ENCODE peak calls at places on chromosomes 1 and 21, in five cellular contexts. A, S, H, K and T are unnamed samples.

GRCh38 chr1:63877816-63878215 is 104.0 kb downstream of the ROR1 start:
- DNase-seq in A (no peak), S (no peak), H (peak; percentile 53), K (no peak), T (peak; percentile 59)

GRCh38 chr1:6207075-6207885 is 1.4 kb downstream of the RNF207 start:
- DNase-seq in A (no peak), S (no peak), H (no peak), K (no peak), T (no peak)

GRCh38 chr21:38229260-38229877 is 27.4 kb upstream of the KCNJ15 start:
- DNase-seq in A (no peak), S (no peak), H (no peak), K (no peak), T (no peak)

GRCh38 chr1:176199707-176200106 is 7.4 kb downstream of the COP1 start:
- DNase-seq in A (no peak), S (no peak), H (no peak), K (no peak), T (no peak)

GRCh38 chr1:117821782-117822447 is 107.5 kb downstream of the GDAP2 start:
- DNase-seq in A (no peak), S (peak; percentile 59), H (peak; percentile 97), K (no peak), T (peak; percentile 92)

GRCh38 chr1:6178751-6179563 is 1.2 kb downstream of the CHD5 start:
- DNase-seq in A (no peak), S (no peak), H (no peak), K (no peak), T (no peak)

GRCh38 chr1:159172599-159173291 is 1.3 kb downstream of the CADM3 start:
- DNase-seq in A (peak; percentile 32), S (no peak), H (no peak), K (peak; percentile 18), T (no peak)

GRCh38 chr1:234955107-234955731 is 173.4 kb downstream of the TOMM20 start:
- DNase-seq in A (peak; percentile 76), S (peak; percentile 72), H (no peak), K (no peak), T (no peak)

GRCh38 chr1:40754201-40754600 is 29.4 kb upstream of the KCNQ4 start:
- DNase-seq in A (no peak), S (no peak), H (no peak), K (no peak), T (no peak)

GRCh38 chr1:29197590-29197924 is 15.9 kb upstream of the SRSF4 start:
- DNase-seq in A (no peak), S (no peak), H (peak; percentile 47), K (no peak), T (peak; percentile 45)

GRCh38 chr21:46151989-46152938 is 3.1 kb downstream of the FTCD start:
- DNase-seq in A (peak; percentile 14), S (peak; percentile 12), H (no peak), K (no peak), T (no peak)

GRCh38 chr21:21624674-21625073 is 626.5 kb downstream of the NCAM2 start:
- DNase-seq in A (no peak), S (no peak), H (no peak), K (no peak), T (peak; percentile 60)

GRCh38 chr1:78427506-78427905 is 63.3 kb upstream of the PTGFR start:
- DNase-seq in A (no peak), S (no peak), H (no peak), K (no peak), T (no peak)

GRCh38 chr1:43510621-43511020 is 20.1 kb upstream of the PTPRF start:
- DNase-seq in A (no peak), S (no peak), H (no peak), K (no peak), T (no peak)

GRCh38 chr1:50350421-50350820 is 72.8 kb downstream of the DMRTA2 start:
- DNase-seq in A (no peak), S (no peak), H (no peak), K (no peak), T (no peak)

GRCh38 chr1:110504221-110504620 is 14.8 kb downstream of the KCNA10 start:
- DNase-seq in A (no peak), S (no peak), H (no peak), K (no peak), T (no peak)

GRCh38 chr1:183291802-183292515 is 105.9 kb downstream of the LAMC2 start:
- DNase-seq in A (no peak), S (no peak), H (peak; percentile 22), K (no peak), T (peak; percentile 27)

GRCh38 chr1:98044071-98044697 is 123.3 kb upstream of the DPYD start:
- DNase-seq in A (no peak), S (no peak), H (no peak), K (no peak), T (no peak)

GRCh38 chr1:41784516-41785279 is 134.0 kb downstream of the HIVEP3 start:
- DNase-seq in A (no peak), S (no peak), H (no peak), K (no peak), T (no peak)

GRCh38 chr1:208207388-208208131 is 36.6 kb downstream of the PLXNA2 start:
- DNase-seq in A (peak; percentile 69), S (peak; percentile 75), H (peak; percentile 98), K (no peak), T (peak; percentile 91)

GRCh38 chr1:172286629-172287076 is 133.8 kb upstream of the C1orf105 start:
- DNase-seq in A (peak; percentile 61), S (peak; percentile 40), H (peak; percentile 84), K (peak; percentile 13), T (peak; percentile 95)

GRCh38 chr1:197200468-197200899 is 54.0 kb upstream of the ASPM start:
- DNase-seq in A (peak; percentile 38), S (no peak), H (no peak), K (no peak), T (peak; percentile 12)

GRCh38 chr1:78645728-78646127 is 3.9 kb upstream of the IFI44 start:
- DNase-seq in A (no peak), S (no peak), H (no peak), K (no peak), T (no peak)

GRCh38 chr1:40635763-40636500 is 29.6 kb downstream of the RIMS3 start:
- DNase-seq in A (no peak), S (no peak), H (no peak), K (no peak), T (no peak)

GRCh38 chr1:28193701-28194161 is 17.2 kb upstream of the PTAFR start:
- DNase-seq in A (no peak), S (no peak), H (no peak), K (no peak), T (no peak)

GRCh38 chr1:223001653-223002634 is 141.1 kb downstream of the TLR5 start:
- DNase-seq in A (no peak), S (no peak), H (no peak), K (no peak), T (no peak)
- TF ChIP-seq CTCF in A (no peak), S (no peak), H (peak; percentile 75), K (no peak), T (peak; percentile 65)

GRCh38 chr21:44838038-44838895 is 20.4 kb upstream of the SUMO3 start:
- DNase-seq in A (no peak), S (no peak), H (no peak), K (no peak), T (no peak)

GRCh38 chr21:44837537-44837936 is 19.7 kb upstream of the SUMO3 start:
- DNase-seq in A (no peak), S (no peak), H (no peak), K (no peak), T (no peak)

GRCh38 chr21:44836349-44836665 is 18.4 kb upstream of the SUMO3 start:
- DNase-seq in A (no peak), S (no peak), H (no peak), K (no peak), T (no peak)

GRCh38 chr21:44835647-44835973 is 17.7 kb upstream of the SUMO3 start:
- DNase-seq in A (no peak), S (no peak), H (no peak), K (no peak), T (no peak)

DNA sequence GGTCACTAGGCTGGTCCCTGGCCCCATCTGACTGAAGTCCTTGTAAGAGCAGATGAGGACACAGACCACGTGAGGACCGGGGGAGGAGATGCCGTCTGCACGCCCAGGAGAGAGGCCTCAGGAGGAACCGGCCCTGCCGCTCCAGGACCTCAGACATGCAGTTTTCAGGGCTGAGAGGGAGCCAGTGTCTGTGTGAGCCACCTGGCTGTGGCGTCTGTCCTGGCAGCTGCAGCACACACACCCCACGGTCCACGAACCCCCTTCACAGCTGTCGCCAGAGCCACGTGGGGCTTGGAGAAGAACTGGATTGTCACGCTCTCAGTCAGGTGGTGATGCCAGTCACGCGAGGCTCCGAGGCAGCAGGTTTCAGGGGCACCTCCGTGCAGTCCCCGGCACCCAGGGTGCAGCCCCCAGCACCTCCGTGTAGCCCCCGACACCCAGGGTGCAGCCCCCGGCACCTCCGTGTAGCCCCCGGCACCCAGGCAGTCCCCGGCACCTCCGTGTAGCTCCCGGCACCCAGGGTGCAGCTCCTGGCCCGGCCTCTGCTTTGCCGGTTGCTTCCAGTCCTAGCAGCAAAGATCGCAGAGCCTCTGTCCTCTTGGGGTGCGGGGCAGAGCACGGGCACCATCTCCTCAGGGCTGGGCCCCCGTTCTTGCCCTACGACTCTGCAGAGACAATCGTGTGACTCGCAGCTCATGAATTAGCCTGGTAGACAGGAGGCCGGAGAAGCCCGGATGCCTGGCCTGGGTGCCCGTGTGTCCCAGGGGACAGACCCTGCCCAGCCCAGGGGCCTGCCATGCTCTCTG is 19.0 kb upstream of the SUMO3 start:
- DNase-seq in A (no peak), S (no peak), H (no peak), K (no peak), T (peak; percentile 25)
- TF ChIP-seq CTCF in A (no peak), S (no peak), H (no peak), K (no peak), T (no peak)

DNA sequence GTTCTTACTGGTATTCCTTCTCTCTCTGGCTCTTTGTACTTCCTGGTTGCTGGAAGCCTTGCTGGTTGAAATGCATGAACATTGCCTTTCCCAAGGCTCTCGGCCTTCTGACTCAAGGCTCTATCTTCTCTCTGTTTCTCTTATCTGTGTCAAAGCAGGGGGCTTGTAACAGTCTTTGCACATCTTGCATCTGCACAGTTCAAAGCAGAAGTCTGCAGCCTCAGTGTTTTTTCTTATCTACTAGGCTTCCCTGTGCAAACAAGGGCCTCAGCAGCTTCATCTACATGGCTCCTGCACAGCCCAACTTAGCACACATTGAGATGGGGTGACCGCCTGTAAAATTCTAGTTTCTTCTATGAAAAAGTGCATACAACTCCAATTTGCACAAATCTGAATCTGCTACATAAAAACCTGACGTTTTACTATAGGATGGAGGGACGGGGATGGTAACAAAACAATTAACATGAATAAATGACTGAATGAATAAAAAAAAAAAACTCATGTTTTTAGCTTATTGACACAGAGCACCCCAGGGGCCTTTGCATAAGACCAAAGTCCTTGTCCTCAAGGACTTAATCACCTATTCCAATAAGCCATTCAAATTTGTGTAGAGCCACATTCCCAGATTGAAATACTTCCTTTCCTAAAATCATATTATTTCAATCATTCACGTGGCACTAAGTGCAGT is 458.3 kb downstream of the LMO4 start:
- DNase-seq in A (no peak), S (no peak), H (no peak), K (no peak), T (no peak)
- TF ChIP-seq CTCF in A (no peak), S (no peak), H (no peak), K (no peak), T (no peak)

GRCh38 chr21:36663033-36663855 is 35.7 kb upstream of the SIM2 start:
- DNase-seq in A (no peak), S (no peak), H (no peak), K (no peak), T (peak; percentile 2)

GRCh38 chr21:36664678-36665022 is 34.3 kb upstream of the SIM2 start:
- DNase-seq in A (no peak), S (no peak), H (no peak), K (no peak), T (no peak)

GRCh38 chr21:36657999-36658398 is 40.9 kb upstream of the SIM2 start:
- DNase-seq in A (no peak), S (no peak), H (no peak), K (no peak), T (no peak)

GRCh38 chr21:36658926-36659325 is 40.0 kb upstream of the SIM2 start:
- DNase-seq in A (no peak), S (no peak), H (no peak), K (no peak), T (no peak)

GRCh38 chr21:36661511-36662309 is 37.2 kb upstream of the SIM2 start:
- DNase-seq in A (no peak), S (no peak), H (peak; percentile 35), K (no peak), T (peak; percentile 4)
- TF ChIP-seq CTCF in A (no peak), S (no peak), H (peak; percentile 74), K (no peak), T (peak; percentile 74)